ENCODE peak calls at places on chromosomes 5 and 9, in five cellular contexts. L, D, B, M and J are unnamed samples.
A peak's percentile ranks its signal among the peaks of the same experiment; 100 is the strongest.

GRCh38 chr5:168076561-168076991 is 214.9 kb upstream of the WWC1 start:
- DNase-seq in B (no peak), M (no peak), D (no peak), L (peak; percentile 83), J (no peak)

GRCh38 chr9:105245720-105246161 is 1.3 kb downstream of the SLC44A1 start:
- DNase-seq in B (no peak), M (no peak), D (no peak), L (no peak), J (no peak)

GRCh38 chr9:70601000-70601929 is 186.8 kb upstream of the KLF9 start:
- DNase-seq in M (no peak), B (no peak), D (no peak), L (peak; percentile 93), J (no peak)

GRCh38 chr5:79263290-79263689 is 27.4 kb downstream of the JMY start:
- DNase-seq in L (no peak), D (no peak), B (peak; percentile 33), M (no peak), J (peak; percentile 92)

GRCh38 chr5:34517249-34517648 is 138.9 kb upstream of the RAI14 start:
- DNase-seq in B (no peak), D (no peak), L (no peak), M (no peak), J (no peak)

GRCh38 chr5:145283101-145283500 is 552.0 kb downstream of the PRELID2 start:
- DNase-seq in M (no peak), D (no peak), L (no peak), B (no peak), J (no peak)

GRCh38 chr5:172106511-172107356 is 81.3 kb downstream of the STK10 start:
- DNase-seq in M (peak; percentile 75), D (peak; percentile 69), B (peak; percentile 40), L (peak; percentile 55), J (peak; percentile 57)

GRCh38 chr5:173514666-173515065 is 101.8 kb downstream of the BOD1 start:
- DNase-seq in B (no peak), L (no peak), M (no peak), D (no peak), J (no peak)

GRCh38 chr9:107422189-107422802 is 67.3 kb downstream of the KLF4 start:
- DNase-seq in L (peak; percentile 44), D (no peak), B (peak; percentile 31), M (no peak), J (peak; percentile 53)

GRCh38 chr9:33320568-33321261 is 30.4 kb downstream of the NFX1 start:
- DNase-seq in M (no peak), D (no peak), L (no peak), B (no peak), J (no peak)

GRCh38 chr9:137313956-137314560 is 12.0 kb upstream of the NRARP start:
- DNase-seq in B (no peak), M (peak; percentile 33), L (no peak), D (no peak), J (no peak)

GRCh38 chr5:79938468-79938867 is 52.6 kb downstream of the MTX3 start:
- DNase-seq in D (peak; percentile 11), L (no peak), B (peak; percentile 51), M (peak; percentile 57), J (no peak)

GRCh38 chr5:72501475-72501874 is 5.7 kb downstream of the ZNF366 start:
- DNase-seq in D (no peak), L (no peak), M (no peak), B (no peak), J (no peak)

DNA sequence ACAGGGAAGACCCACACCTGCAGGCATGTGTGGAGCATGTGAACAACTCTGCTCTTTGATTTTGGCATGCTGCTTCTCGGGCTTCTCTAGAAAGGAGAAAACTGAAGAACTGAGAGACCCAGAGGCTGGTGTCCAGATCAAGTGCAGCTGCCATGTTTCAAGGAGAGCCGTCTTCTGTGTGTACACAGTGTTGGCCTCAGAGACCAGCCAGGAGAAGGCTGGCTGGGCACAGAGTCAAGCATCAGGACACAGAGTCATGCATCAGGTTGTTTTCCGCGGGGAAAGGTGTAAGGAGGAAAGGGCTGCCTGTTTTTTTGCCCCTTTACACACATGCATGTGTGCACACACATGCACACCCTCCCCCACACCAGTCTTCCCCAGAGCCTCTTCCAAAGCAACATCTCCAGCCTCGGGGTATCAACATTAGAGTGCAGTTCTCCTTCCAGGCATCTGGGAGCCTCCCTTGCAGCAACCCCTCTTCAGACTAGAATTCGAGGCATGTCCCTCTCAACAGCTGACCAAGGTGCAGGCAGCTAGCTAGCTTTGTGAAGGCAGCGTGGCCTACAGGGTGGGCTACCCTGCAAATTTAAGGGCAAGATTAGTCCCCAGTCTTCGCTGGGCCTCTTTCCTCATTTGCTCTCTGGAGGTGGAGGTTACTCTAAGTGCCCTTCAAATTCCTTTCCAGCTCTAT is 180.9 kb downstream of the AOPEP start:
- DNase-seq in M (no peak), B (no peak), L (no peak), D (no peak), J (no peak)
- H3K4me3 ChIP-seq in M (no peak overlapping the region), B (no peak overlapping the region), L (no peak overlapping the region), D (no peak overlapping the region), J (no peak overlapping the region)

DNA sequence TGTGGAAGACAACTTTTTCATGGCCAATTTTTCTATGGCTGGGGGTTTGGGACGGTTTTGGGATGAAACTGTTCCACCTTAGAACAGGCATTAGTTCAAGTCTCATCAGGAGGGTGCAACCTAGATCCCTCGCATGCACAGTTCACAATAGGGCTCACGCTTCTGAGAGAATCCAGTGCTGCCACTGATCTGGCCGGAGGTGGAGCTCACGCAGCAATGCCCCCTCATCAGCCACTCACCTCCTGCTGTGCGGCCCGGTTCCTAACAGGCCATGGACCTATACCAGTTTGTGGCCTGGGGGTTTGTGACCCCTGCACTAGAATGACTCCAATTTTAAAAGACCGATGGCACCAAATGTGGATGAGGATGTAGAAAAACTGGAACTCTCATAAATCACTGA is 127.2 kb upstream of the IER5L start:
- DNase-seq in B (no peak), M (no peak), L (peak; percentile 0), D (no peak), J (no peak)
- H3K4me1 ChIP-seq in B (peaks cover 4% of the 10 kb centered on the region), M (no peaks in the 10 kb centered on the region), L (no peaks in the 10 kb centered on the region), D (no peaks in the 10 kb centered on the region), J (no peaks in the 10 kb centered on the region)

DNA sequence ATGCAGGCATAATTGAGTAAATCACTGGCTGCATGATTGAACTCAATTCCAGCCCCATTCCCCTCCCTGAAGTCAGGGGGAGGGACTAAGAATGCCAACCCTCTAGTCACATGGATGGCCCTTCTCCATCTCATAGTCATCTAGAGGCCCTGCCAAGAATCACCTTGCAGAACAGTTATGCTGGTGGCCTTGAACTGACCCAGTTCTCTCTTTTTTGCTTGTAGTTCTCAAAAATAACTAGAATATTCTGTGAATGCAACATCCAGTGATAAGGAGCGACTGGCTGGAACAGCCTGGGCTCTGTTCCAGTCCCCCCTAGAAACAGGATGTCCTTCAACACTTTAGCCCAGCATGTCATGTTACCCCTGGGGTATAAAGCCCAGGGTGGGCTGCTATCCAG is 31.7 kb downstream of the SLC35A4 start:
- DNase-seq in B (no peak), L (no peak), M (no peak), D (no peak), J (no peak)
- H3K4me3 ChIP-seq in B (no peak overlapping the region), L (no peak overlapping the region), M (no peak overlapping the region), D (no peak overlapping the region), J (no peak overlapping the region)

GRCh38 chr5:68252678-68253520 is 37.3 kb downstream of the PIK3R1 start:
- DNase-seq in M (peak; percentile 59), D (peak; percentile 56), L (no peak), B (peak; percentile 54), J (peak; percentile 66)
- H3K4me1 ChIP-seq in M (peaks cover 93% of the 10 kb centered on the region), D (peaks cover 81% of the 10 kb centered on the region), L (peaks cover 84% of the 10 kb centered on the region), B (peaks cover 79% of the 10 kb centered on the region), J (no peaks in the 10 kb centered on the region)